ENCODE peak calls at places on chromosomes 6 and 20, in seven cellular contexts. One of them, this sample, is unnamed.

GRCh38 chr6:71333700-71334099 is 45.1 kb downstream of the OGFRL1 start:
- DNase-seq in psoas muscle: no peak
- DNase-seq in ascending aorta: no peak
- DNase-seq in HTR-8/SVneo: peak
- DNase-seq in SK-N-SH: no peak
- DNase-seq in stomach: no peak
- DNase-seq in activated gamma-delta T cell treated with anti-CD3 and anti-CD28 coated beads, Interleukin-2, amount 50 U/mL, for 16 hours: no peak
- DNase-seq in this sample: no peak

GRCh38 chr6:144131248-144131709 is 19.0 kb upstream of the STX11 start:
- DNase-seq in psoas muscle: no peak
- DNase-seq in ascending aorta: no peak
- DNase-seq in HTR-8/SVneo: peak
- DNase-seq in SK-N-SH: no peak
- DNase-seq in stomach: no peak
- DNase-seq in activated gamma-delta T cell treated with anti-CD3 and anti-CD28 coated beads, Interleukin-2, amount 50 U/mL, for 16 hours: no peak
- DNase-seq in this sample: no peak

GRCh38 chr6:20534906-20535305 is 649 bp downstream of the CDKAL1 start:
- DNase-seq in psoas muscle: no peak
- DNase-seq in ascending aorta: no peak
- DNase-seq in HTR-8/SVneo: no peak
- DNase-seq in SK-N-SH: no peak
- DNase-seq in stomach: no peak
- DNase-seq in activated gamma-delta T cell treated with anti-CD3 and anti-CD28 coated beads, Interleukin-2, amount 50 U/mL, for 16 hours: no peak
- DNase-seq in this sample: no peak

GRCh38 chr6:52672422-52673025 is 1.6 kb downstream of the TMEM14A start:
- DNase-seq in psoas muscle: no peak
- DNase-seq in ascending aorta: no peak
- DNase-seq in HTR-8/SVneo: peak
- DNase-seq in SK-N-SH: no peak
- DNase-seq in stomach: no peak
- DNase-seq in activated gamma-delta T cell treated with anti-CD3 and anti-CD28 coated beads, Interleukin-2, amount 50 U/mL, for 16 hours: no peak
- DNase-seq in this sample: no peak

GRCh38 chr6:74269601-74269860 is 573.5 kb downstream of the CD109 start:
- DNase-seq in psoas muscle: no peak
- DNase-seq in ascending aorta: no peak
- DNase-seq in HTR-8/SVneo: no peak
- DNase-seq in SK-N-SH: no peak
- DNase-seq in stomach: no peak
- DNase-seq in activated gamma-delta T cell treated with anti-CD3 and anti-CD28 coated beads, Interleukin-2, amount 50 U/mL, for 16 hours: no peak
- DNase-seq in this sample: no peak

GRCh38 chr6:31736026-31736767 is at the start of gene CLIC1:
- DNase-seq in psoas muscle: peak
- DNase-seq in ascending aorta: peak
- DNase-seq in HTR-8/SVneo: peak
- DNase-seq in SK-N-SH: peak
- DNase-seq in stomach: peak
- DNase-seq in activated gamma-delta T cell treated with anti-CD3 and anti-CD28 coated beads, Interleukin-2, amount 50 U/mL, for 16 hours: peak
- DNase-seq in this sample: no peak

GRCh38 chr6:30323806-30324205 is 2.9 kb upstream of the TRIM39 start:
- DNase-seq in psoas muscle: no peak
- DNase-seq in ascending aorta: no peak
- DNase-seq in HTR-8/SVneo: no peak
- DNase-seq in SK-N-SH: no peak
- DNase-seq in stomach: no peak
- DNase-seq in activated gamma-delta T cell treated with anti-CD3 and anti-CD28 coated beads, Interleukin-2, amount 50 U/mL, for 16 hours: no peak
- DNase-seq in this sample: no peak

GRCh38 chr6:26187981-26188635 is 100.9 kb downstream of the HFE start:
- DNase-seq in psoas muscle: no peak
- DNase-seq in ascending aorta: no peak
- DNase-seq in HTR-8/SVneo: no peak
- DNase-seq in SK-N-SH: no peak
- DNase-seq in stomach: no peak
- DNase-seq in activated gamma-delta T cell treated with anti-CD3 and anti-CD28 coated beads, Interleukin-2, amount 50 U/mL, for 16 hours: no peak
- DNase-seq in this sample: no peak

GRCh38 chr6:54112171-54112650 is 968 bp downstream of the MLIP start:
- DNase-seq in psoas muscle: no peak
- DNase-seq in ascending aorta: no peak
- DNase-seq in HTR-8/SVneo: no peak
- DNase-seq in SK-N-SH: no peak
- DNase-seq in stomach: no peak
- DNase-seq in activated gamma-delta T cell treated with anti-CD3 and anti-CD28 coated beads, Interleukin-2, amount 50 U/mL, for 16 hours: no peak
- DNase-seq in this sample: no peak

GRCh38 chr20:63617092-63617875 is 9.6 kb downstream of the GMEB2 start:
- DNase-seq in psoas muscle: no peak
- DNase-seq in ascending aorta: no peak
- DNase-seq in HTR-8/SVneo: no peak
- DNase-seq in SK-N-SH: no peak
- DNase-seq in stomach: no peak
- DNase-seq in activated gamma-delta T cell treated with anti-CD3 and anti-CD28 coated beads, Interleukin-2, amount 50 U/mL, for 16 hours: no peak
- DNase-seq in this sample: no peak

GRCh38 chr6:161228911-161229591 is 44.8 kb downstream of the AGPAT4 start:
- DNase-seq in psoas muscle: no peak
- DNase-seq in ascending aorta: no peak
- DNase-seq in HTR-8/SVneo: peak
- DNase-seq in SK-N-SH: no peak
- DNase-seq in stomach: no peak
- DNase-seq in activated gamma-delta T cell treated with anti-CD3 and anti-CD28 coated beads, Interleukin-2, amount 50 U/mL, for 16 hours: no peak
- DNase-seq in this sample: no peak

GRCh38 chr20:19628570-19629134 is 129.4 kb upstream of the RIN2 start:
- DNase-seq in psoas muscle: no peak
- DNase-seq in ascending aorta: no peak
- DNase-seq in HTR-8/SVneo: peak
- DNase-seq in SK-N-SH: peak
- DNase-seq in stomach: peak
- DNase-seq in activated gamma-delta T cell treated with anti-CD3 and anti-CD28 coated beads, Interleukin-2, amount 50 U/mL, for 16 hours: peak
- DNase-seq in this sample: no peak

GRCh38 chr6:33696538-33697518 is 14.7 kb downstream of the UQCC2 start:
- DNase-seq in psoas muscle: peak
- DNase-seq in ascending aorta: no peak
- DNase-seq in HTR-8/SVneo: no peak
- DNase-seq in SK-N-SH: peak
- DNase-seq in stomach: peak
- DNase-seq in activated gamma-delta T cell treated with anti-CD3 and anti-CD28 coated beads, Interleukin-2, amount 50 U/mL, for 16 hours: no peak
- DNase-seq in this sample: no peak

GRCh38 chr6:157990321-157991066 is 8.8 kb downstream of the SYNJ2 start:
- DNase-seq in psoas muscle: no peak
- DNase-seq in ascending aorta: no peak
- DNase-seq in HTR-8/SVneo: no peak
- DNase-seq in SK-N-SH: no peak
- DNase-seq in stomach: no peak
- DNase-seq in activated gamma-delta T cell treated with anti-CD3 and anti-CD28 coated beads, Interleukin-2, amount 50 U/mL, for 16 hours: no peak
- DNase-seq in this sample: no peak

This sample was measured in cerebellar nuclear complex.